ENCODE peak calls at places on chromosome 16, in ten cellular contexts. F, I, M, Z, X, U, O, S, E and N are unnamed samples.

GRCh38 chr16:57970971-57971370 is at the start of gene CNGB1:
- DNase-seq in F (no peak), I (no peak), Z (no peak), X (no peak), E (no peak), S (no peak), O (no peak), U (no peak), M (no peak), N (peak; percentile 30)

GRCh38 chr16:10935491-10935890 is 6.8 kb downstream of the DEXI start:
- DNase-seq in F (no peak), I (no peak), U (peak; percentile 9), S (no peak), M (no peak), E (no peak), Z (no peak), X (no peak), O (no peak), N (no peak)

GRCh38 chr16:57955572-57955971 is 15.4 kb downstream of the CNGB1 start:
- DNase-seq in Z (no peak), U (no peak), I (peak; percentile 59), X (no peak), F (no peak), O (no peak), M (no peak), E (no peak), S (no peak), N (peak; percentile 73)

GRCh38 chr16:88876942-88877526 is 10.6 kb upstream of the PABPN1L start:
- DNase-seq in Z (no peak), X (no peak), O (no peak), F (no peak), U (no peak), I (no peak), E (no peak), M (no peak), S (no peak), N (no peak)

GRCh38 chr16:4096509-4096908 is 19.7 kb downstream of the ADCY9 start:
- DNase-seq in F (no peak), E (no peak), O (no peak), S (no peak), I (no peak), M (no peak), X (no peak), U (no peak), Z (no peak), N (no peak)

GRCh38 chr16:2447920-2448583 is 11.9 kb upstream of the TEDC2 start:
- DNase-seq in S (no peak), E (no peak), M (no peak), Z (no peak), U (no peak), X (no peak), F (no peak), O (no peak), I (no peak), N (no peak)

GRCh38 chr16:79994413-79994812 is 393.9 kb upstream of the MAF start:
- DNase-seq in F (no peak), Z (no peak), M (no peak), S (no peak), E (no peak), O (no peak), U (no peak), X (no peak), I (no peak), N (no peak)

GRCh38 chr16:22035094-22035675 is 27.3 kb downstream of the MOSMO start:
- DNase-seq in I (no peak), S (no peak), M (no peak), O (no peak), X (no peak), E (no peak), F (no peak), Z (no peak), U (no peak), N (no peak)

GRCh38 chr16:5502467-5502869 is 404.9 kb upstream of the EEF2KMT start:
- DNase-seq in Z (no peak), I (peak; percentile 27), O (no peak), X (no peak), F (no peak), M (no peak), S (no peak), E (no peak), U (no peak), N (no peak)

GRCh38 chr16:67207857-67208524 is 9.1 kb downstream of the ELMO3 start:
- DNase-seq in X (no peak), F (no peak), U (no peak), I (peak; percentile 90), S (no peak), O (no peak), E (no peak), Z (peak; percentile 48), M (no peak), N (no peak)

GRCh38 chr16:87233928-87234327 is 83.3 kb downstream of the C16orf95 start:
- DNase-seq in Z (no peak), E (no peak), X (no peak), S (no peak), U (no peak), O (no peak), I (peak; percentile 33), F (no peak), M (no peak), N (no peak)

GRCh38 chr16:89448656-89449055 is 41.7 kb downstream of the ANKRD11 start:
- DNase-seq in I (no peak), U (no peak), S (no peak), O (no peak), M (no peak), X (no peak), E (no peak), Z (no peak), F (no peak), N (peak; percentile 59)

GRCh38 chr16:30619207-30619606 is 9.0 kb upstream of the ZNF689 start:
- DNase-seq in I (no peak), E (no peak), M (no peak), S (no peak), X (peak; percentile 61), Z (no peak), U (no peak), F (no peak), O (no peak), N (no peak)

GRCh38 chr16:10988164-10988803 is 43.9 kb downstream of the CLEC16A start:
- DNase-seq in Z (no peak), E (peak; percentile 81), X (no peak), M (peak; percentile 60), U (no peak), S (peak; percentile 82), I (no peak), O (no peak), F (no peak), N (peak; percentile 51)

GRCh38 chr16:1330260-1330914 is 3.1 kb upstream of the BAIAP3 start:
- DNase-seq in Z (no peak), S (no peak), O (no peak), U (no peak), X (no peak), E (no peak), I (no peak), M (no peak), F (no peak), N (no peak)

GRCh38 chr16:78227855-78228254 is 128.4 kb downstream of the WWOX start:
- DNase-seq in Z (no peak), O (no peak), X (no peak), F (no peak), U (peak; percentile 34), M (no peak), S (no peak), I (no peak), E (no peak), N (no peak)

GRCh38 chr16:51916814-51917213 is 630.1 kb downstream of the TOX3 start:
- DNase-seq in M (no peak), Z (no peak), S (no peak), I (no peak), U (no peak), E (no peak), X (no peak), O (no peak), F (no peak), N (no peak)

GRCh38 chr16:85485379-85485778 is 127.7 kb upstream of the GSE1 start:
- DNase-seq in Z (no peak), U (peak; percentile 92), O (no peak), X (peak; percentile 93), S (no peak), E (no peak), M (no peak), F (no peak), I (no peak), N (no peak)

GRCh38 chr16:83992624-83993023 is 24.6 kb downstream of the NECAB2 start:
- DNase-seq in U (no peak), S (no peak), M (no peak), E (no peak), X (no peak), Z (peak; percentile 29), O (no peak), I (peak; percentile 69), F (no peak), N (no peak)

GRCh38 chr16:68907297-68907999 is 64.1 kb downstream of the TANGO6 start:
- DNase-seq in X (no peak), F (no peak), S (no peak), I (no peak), U (no peak), O (no peak), M (no peak), Z (no peak), E (no peak), N (no peak)

GRCh38 chr16:19574625-19575024 is 19.1 kb downstream of the VPS35L start:
- DNase-seq in X (no peak), Z (no peak), F (no peak), S (no peak), U (no peak), O (no peak), I (no peak), E (no peak), M (no peak), N (no peak)

GRCh38 chr16:30951785-30952184 is 2.9 kb downstream of the ORAI3 start:
- DNase-seq in E (no peak), Z (peak; percentile 89), M (no peak), S (no peak), U (no peak), O (no peak), I (peak; percentile 24), F (no peak), X (no peak), N (no peak)

GRCh38 chr16:23171234-23171948 is 11.2 kb upstream of the SCNN1G start:
- DNase-seq in X (no peak), Z (no peak), U (no peak), F (peak; percentile 5), M (no peak), O (no peak), I (peak; percentile 83), E (no peak), S (no peak), N (no peak)

GRCh38 chr16:17342031-17342430 is 128.7 kb downstream of the XYLT1 start:
- DNase-seq in I (no peak), O (no peak), F (no peak), X (no peak), Z (no peak), U (no peak), E (no peak), M (no peak), S (no peak), N (no peak)

GRCh38 chr16:85820604-85821372 is 21.3 kb downstream of the COX4I1 start:
- DNase-seq in X (no peak), M (no peak), F (no peak), S (no peak), U (peak; percentile 82), Z (no peak), I (no peak), O (no peak), E (no peak), N (peak; percentile 14)

GRCh38 chr16:57434003-57434402 is 13.2 kb downstream of the CIAPIN1 start:
- DNase-seq in S (no peak), E (no peak), Z (no peak), I (no peak), X (no peak), F (no peak), O (no peak), M (no peak), U (no peak), N (no peak)